ENCODE peak calls at places on chromosomes 6 and 20, in seven cellular contexts. G, E, N, T, Y, S and D are unnamed samples. For H3K27me3, the result is how much of the 10 kb centered on the place peaks cover.

GRCh38 chr6:150207931-150208570 is 65.2 kb downstream of the PPP1R14C start:
- DNase-seq in G (no peak), E (no peak), N (no peak), T (no peak), Y (peak), S (no peak), D (no peak)

GRCh38 chr6:111550953-111551352 is 54.7 kb downstream of the TRAF3IP2 start:
- DNase-seq in G (no peak), E (no peak), N (no peak), T (no peak), Y (no peak), S (no peak), D (peak)

GRCh38 chr6:13688692-13689196 is 22.9 kb downstream of the RANBP9 start:
- DNase-seq in G (no peak), E (no peak), N (no peak), T (no peak), Y (no peak), S (no peak), D (no peak)

GRCh38 chr20:56324806-56325205 is 34.0 kb upstream of the FAM210B start:
- DNase-seq in G (no peak), E (no peak), N (no peak), T (no peak), Y (no peak), S (no peak), D (no peak)

GRCh38 chr6:148959511-148959910 is 212.7 kb downstream of the UST start:
- DNase-seq in G (no peak), E (no peak), N (no peak), T (no peak), Y (no peak), S (no peak), D (no peak)

GRCh38 chr6:140071115-140071514 is 696.7 kb upstream of the CITED2 start:
- DNase-seq in G (peak), E (peak), N (no peak), T (no peak), Y (peak), S (no peak), D (no peak)

GRCh38 chr6:659179-659578 is 2.3 kb upstream of the HUS1B start:
- DNase-seq in G (no peak), E (no peak), N (no peak), T (no peak), Y (no peak), S (peak), D (peak)

GRCh38 chr6:449057-449430 is 57.5 kb downstream of the IRF4 start:
- DNase-seq in G (no peak), E (no peak), N (no peak), T (no peak), Y (no peak), S (peak), D (no peak)

DNA sequence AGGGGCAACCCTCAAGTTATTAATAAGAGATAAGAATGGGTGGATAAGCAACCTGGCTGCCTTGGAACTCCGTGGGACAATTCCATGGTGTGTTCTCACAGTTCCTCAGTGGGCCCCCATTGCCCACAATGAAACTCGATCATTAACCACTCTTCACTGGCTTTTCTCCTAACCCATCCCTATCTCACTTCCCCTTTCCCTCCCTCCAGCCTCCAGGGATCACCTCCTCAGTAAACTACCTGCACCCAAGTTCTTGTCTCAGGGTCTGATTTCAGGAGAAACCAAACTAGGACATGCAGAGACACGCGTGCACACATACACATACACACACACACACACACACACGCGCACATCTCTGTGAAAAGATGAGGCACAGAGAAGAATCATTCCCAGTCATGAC is 37.7 kb upstream of the FOXP4 start:
- DNase-seq in G (no peak), E (no peak), N (no peak), T (no peak), Y (no peak), S (no peak), D (no peak)
- H3K27me3 ChIP-seq in G (under half), E (under half), N (half or more), T (under half), Y (under half), S (under half), D (under half)

GRCh38 chr6:158018851-158019361 is 37.2 kb downstream of the SYNJ2 start:
- DNase-seq in G (no peak), E (peak), N (no peak), T (no peak), Y (peak), S (no peak), D (no peak)
- H3K27ac ChIP-seq in G (no peak), E (peak), N (no peak), T (no peak), Y (peak), S (no peak), D (no peak)

GRCh38 chr20:1894951-1895673 is at the start of gene SIRPA:
- DNase-seq in G (peak), E (peak), N (peak), T (peak), Y (peak), S (peak), D (peak)

GRCh38 chr20:1893721-1894470 is 1.3 kb upstream of the SIRPA start:
- DNase-seq in G (no peak), E (no peak), N (no peak), T (no peak), Y (no peak), S (no peak), D (no peak)

GRCh38 chr20:1895674-1896496 is 678 bp downstream of the SIRPA start:
- DNase-seq in G (no peak), E (peak), N (peak), T (no peak), Y (no peak), S (peak), D (peak)

GRCh38 chr20:1896859-1897258 is 1.7 kb downstream of the SIRPA start:
- DNase-seq in G (no peak), E (no peak), N (no peak), T (no peak), Y (no peak), S (no peak), D (no peak)

DNA sequence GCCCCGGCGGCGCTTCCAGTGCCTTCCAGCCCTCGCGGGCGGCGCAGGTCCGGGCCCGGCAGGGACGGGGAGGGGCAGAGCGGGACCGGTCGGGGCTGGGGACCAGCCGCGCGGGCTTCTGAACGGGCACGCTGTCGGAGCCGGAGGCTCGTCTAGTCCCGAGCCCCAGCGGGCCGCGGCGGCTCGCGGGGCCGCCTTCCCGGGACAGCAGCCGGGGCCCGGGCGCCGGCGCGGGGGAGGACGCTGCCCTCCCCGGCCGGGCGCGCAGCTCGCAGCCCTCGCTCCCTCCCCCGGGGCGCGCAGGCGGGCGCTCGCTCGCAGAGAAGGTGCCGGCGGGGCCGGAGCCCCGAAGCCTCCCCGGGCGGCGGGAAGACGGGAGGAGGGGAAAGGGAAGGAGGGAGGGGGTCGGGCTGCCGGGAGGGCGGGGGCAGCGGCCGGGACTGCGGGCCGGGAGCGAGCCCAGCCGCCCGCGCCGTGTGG is 696 bp upstream of the SIRPA start:
- DNase-seq in G (peak), E (peak), N (peak), T (peak), Y (peak), S (peak), D (peak)
- H3K9ac ChIP-seq in G (peak), E (peak), N (no peak), T (peak), Y (peak), S (no peak), D (no peak)

GRCh38 chr6:10522929-10523573 is 1.9 kb downstream of the GCNT2 start:
- DNase-seq in G (no peak), E (no peak), N (peak), T (no peak), Y (no peak), S (peak), D (peak)

GRCh38 chr6:10521104-10521808 is at the start of gene GCNT2:
- DNase-seq in G (peak), E (peak), N (peak), T (no peak), Y (peak), S (peak), D (peak)

GRCh38 chr6:10520468-10520867 is 683 bp upstream of the GCNT2 start:
- DNase-seq in G (peak), E (peak), N (no peak), T (no peak), Y (peak), S (no peak), D (no peak)

GRCh38 chr6:10516953-10517352 is 4.2 kb upstream of the GCNT2 start:
- DNase-seq in G (no peak), E (no peak), N (no peak), T (no peak), Y (no peak), S (no peak), D (no peak)

DNA sequence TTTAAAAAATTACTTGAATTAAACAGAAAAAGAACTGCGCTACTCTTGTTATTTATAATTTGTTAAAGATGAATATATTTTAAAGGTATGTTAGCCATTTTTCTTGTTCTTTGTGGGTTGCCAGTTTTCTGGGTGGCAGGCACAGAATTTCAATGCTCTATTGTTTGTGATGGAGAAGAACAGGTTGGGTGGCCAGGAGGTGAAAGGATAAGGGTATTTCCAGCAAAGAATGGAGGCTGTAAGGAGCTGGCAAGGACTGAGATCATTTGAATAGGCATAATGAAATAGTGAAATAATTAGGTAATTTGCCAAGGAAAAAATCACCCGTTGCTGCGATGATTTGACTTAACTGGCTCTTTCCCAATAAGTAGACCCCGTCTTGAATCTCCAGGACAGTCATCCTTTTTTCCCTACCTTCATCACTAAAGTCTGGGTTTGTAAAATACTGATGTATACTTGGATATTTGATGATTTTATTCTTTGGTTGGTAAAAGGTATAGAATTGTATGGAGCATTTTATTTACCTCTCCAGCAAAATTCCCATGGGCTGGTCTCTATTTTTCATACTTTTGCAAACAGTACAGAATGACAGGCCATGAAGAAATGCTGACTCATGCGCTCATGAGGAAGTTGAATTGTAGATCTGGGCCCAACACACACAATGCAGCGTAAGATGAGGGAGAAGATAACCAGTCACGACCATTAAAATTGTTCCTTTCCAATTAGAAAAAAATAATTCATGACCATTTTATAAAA is 2.5 kb upstream of the GCNT2 start:
- DNase-seq in G (peak), E (peak), N (no peak), T (no peak), Y (peak), S (no peak), D (no peak)
- H3K27me3 ChIP-seq in G (under half), E (under half), N (under half), T (under half), Y (under half), S (under half), D (under half)

GRCh38 chr6:3351837-3352524 is 93.2 kb downstream of the PSMG4 start:
- DNase-seq in G (no peak), E (no peak), N (no peak), T (no peak), Y (no peak), S (no peak), D (peak)
- H3K27ac ChIP-seq in G (no peak), E (no peak), N (peak), T (peak), Y (no peak), S (no peak), D (peak)

GRCh38 chr6:113632220-113632864 is 224.8 kb upstream of the MARCKS start:
- DNase-seq in G (peak), E (peak), N (no peak), T (peak), Y (peak), S (no peak), D (no peak)

GRCh38 chr6:113630365-113630737 is 226.8 kb upstream of the MARCKS start:
- DNase-seq in G (no peak), E (peak), N (no peak), T (no peak), Y (peak), S (no peak), D (no peak)

GRCh38 chr6:113629940-113630339 is 227.2 kb upstream of the MARCKS start:
- DNase-seq in G (no peak), E (no peak), N (no peak), T (no peak), Y (no peak), S (no peak), D (no peak)

GRCh38 chr6:113631616-113632015 is 225.5 kb upstream of the MARCKS start:
- DNase-seq in G (no peak), E (no peak), N (no peak), T (no peak), Y (no peak), S (no peak), D (no peak)

GRCh38 chr6:113630738-113631535 is 226.2 kb upstream of the MARCKS start:
- DNase-seq in G (peak), E (peak), N (no peak), T (no peak), Y (peak), S (no peak), D (no peak)
- H3K9ac ChIP-seq in G (peak), E (peak), N (no peak), T (no peak), Y (no peak), S (no peak), D (no peak)

DNA sequence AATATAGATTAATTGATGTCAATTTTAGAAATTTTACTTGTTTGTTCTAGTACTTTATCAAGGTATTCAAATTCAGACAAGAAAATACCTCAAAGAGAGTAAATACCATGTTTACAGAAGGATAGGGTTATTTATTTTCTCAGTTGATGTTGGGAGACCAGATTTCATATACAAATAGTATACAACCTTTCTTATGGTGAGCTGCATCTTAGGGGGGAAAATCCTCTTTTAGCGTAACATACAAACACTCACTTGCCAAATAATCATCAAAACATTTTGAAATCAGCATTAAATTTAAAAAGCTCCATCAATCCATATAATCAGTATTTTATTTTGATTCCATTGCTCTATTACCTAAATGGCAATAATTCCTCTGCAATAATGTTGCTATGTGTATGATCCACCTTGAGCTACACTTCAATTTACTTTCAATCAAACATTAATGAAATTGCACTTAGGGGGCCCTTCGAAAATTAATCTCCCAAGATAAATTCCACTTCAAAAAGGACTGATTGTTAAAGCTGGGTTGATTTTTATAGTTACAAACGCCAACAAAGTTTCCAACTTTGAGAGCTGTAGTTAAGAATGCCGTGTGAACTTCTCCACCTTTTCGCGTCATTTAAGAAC is 2.2 kb downstream of the NKX2-4 start:
- DNase-seq in G (no peak), E (peak), N (no peak), T (no peak), Y (no peak), S (no peak), D (no peak)
- H3K27me3 ChIP-seq in G (under half), E (half or more), N (half or more), T (under half), Y (half or more), S (half or more), D (half or more)